ENCODE peak calls at places on chromosomes 7 and 10, in four cellular contexts. One of them, this sample, is unnamed.

GRCh38 chr7:140542226-140542625 is 62.9 kb upstream of the MKRN1 start:
- DNase-seq in germinal center: no peak
- DNase-seq in HTR-8/SVneo: peak
- DNase-seq in stimulated activated CD8-positive, alpha-beta memory T cell treated with anti-CD3 and anti-CD28 coated beads, Interleukin-15, amount 100 ng/mL, for 24 hours: no peak
- DNase-seq in this sample: no peak

GRCh38 chr7:18290223-18290622 is 205.3 kb upstream of the HDAC9 start:
- DNase-seq in HTR-8/SVneo: no peak
- DNase-seq in stimulated activated CD8-positive, alpha-beta memory T cell treated with anti-CD3 and anti-CD28 coated beads, Interleukin-15, amount 100 ng/mL, for 24 hours: no peak
- DNase-seq in germinal center: no peak
- DNase-seq in this sample: no peak

GRCh38 chr7:143965280-143965679 is 10.6 kb downstream of the OR2F1 start:
- DNase-seq in HTR-8/SVneo: no peak
- DNase-seq in stimulated activated CD8-positive, alpha-beta memory T cell treated with anti-CD3 and anti-CD28 coated beads, Interleukin-15, amount 100 ng/mL, for 24 hours: no peak
- DNase-seq in germinal center: no peak
- DNase-seq in this sample: no peak

GRCh38 chr7:5635461-5636445 is 145.7 kb downstream of the RNF216 start:
- DNase-seq in germinal center: no peak
- DNase-seq in stimulated activated CD8-positive, alpha-beta memory T cell treated with anti-CD3 and anti-CD28 coated beads, Interleukin-15, amount 100 ng/mL, for 24 hours: no peak
- DNase-seq in HTR-8/SVneo: no peak
- DNase-seq in this sample: no peak

GRCh38 chr10:78331391-78331922 is 297.8 kb downstream of the RPS24 start:
- DNase-seq in germinal center: no peak
- DNase-seq in HTR-8/SVneo: no peak
- DNase-seq in stimulated activated CD8-positive, alpha-beta memory T cell treated with anti-CD3 and anti-CD28 coated beads, Interleukin-15, amount 100 ng/mL, for 24 hours: no peak
- DNase-seq in this sample: no peak

GRCh38 chr7:87712571-87712970 is 84.4 kb downstream of the RUNDC3B start:
- DNase-seq in HTR-8/SVneo: no peak
- DNase-seq in stimulated activated CD8-positive, alpha-beta memory T cell treated with anti-CD3 and anti-CD28 coated beads, Interleukin-15, amount 100 ng/mL, for 24 hours: no peak
- DNase-seq in germinal center: no peak
- DNase-seq in this sample: no peak

GRCh38 chr10:36341466-36341865 is 699.4 kb upstream of the FZD8 start:
- DNase-seq in stimulated activated CD8-positive, alpha-beta memory T cell treated with anti-CD3 and anti-CD28 coated beads, Interleukin-15, amount 100 ng/mL, for 24 hours: no peak
- DNase-seq in HTR-8/SVneo: no peak
- DNase-seq in germinal center: no peak
- DNase-seq in this sample: no peak

GRCh38 chr7:128131701-128132100 is 100.5 kb upstream of the LRRC4 start:
- DNase-seq in stimulated activated CD8-positive, alpha-beta memory T cell treated with anti-CD3 and anti-CD28 coated beads, Interleukin-15, amount 100 ng/mL, for 24 hours: no peak
- DNase-seq in HTR-8/SVneo: no peak
- DNase-seq in germinal center: no peak
- DNase-seq in this sample: no peak

GRCh38 chr7:51303142-51303525 is 13.5 kb downstream of the COBL start:
- DNase-seq in germinal center: no peak
- DNase-seq in stimulated activated CD8-positive, alpha-beta memory T cell treated with anti-CD3 and anti-CD28 coated beads, Interleukin-15, amount 100 ng/mL, for 24 hours: no peak
- DNase-seq in HTR-8/SVneo: no peak
- DNase-seq in this sample: no peak